ENCODE peak calls at places on chromosomes 13 and 19, in eight cellular contexts. V, X, E, G, L, Y, S and O are unnamed samples.

GRCh38 chr19:13163609-13164364 is 13.6 kb downstream of the IER2 start:
- DNase-seq in V (peak; percentile 41), X (peak; percentile 57), E (no peak), G (peak; percentile 73), L (no peak), Y (peak; percentile 77), S (peak; percentile 21), O (peak; percentile 51)

GRCh38 chr19:51337141-51337860 is 4.6 kb downstream of the VSIG10L start:
- DNase-seq in V (no peak), X (no peak), E (no peak), G (no peak), L (no peak), Y (no peak), S (no peak), O (no peak)

GRCh38 chr13:60448907-60449510 is 52.0 kb downstream of the TDRD3 start:
- DNase-seq in V (peak; percentile 22), X (peak; percentile 48), E (no peak), G (no peak), L (peak; percentile 20), Y (no peak), S (no peak), O (peak; percentile 11)

GRCh38 chr19:708154-709141 is at the start of gene PALM:
- DNase-seq in V (no peak), X (peak; percentile 33), E (no peak), G (no peak), L (no peak), Y (no peak), S (no peak), O (no peak)

GRCh38 chr13:36432106-36432544 is at the start of gene CCNA1:
- DNase-seq in V (peak; percentile 51), X (peak; percentile 36), E (no peak), G (peak; percentile 51), L (no peak), Y (peak; percentile 58), S (no peak), O (peak; percentile 64)

GRCh38 chr13:23470706-23471610 is 37.5 kb upstream of the SACS start:
- DNase-seq in V (no peak), X (no peak), E (no peak), G (no peak), L (no peak), Y (no peak), S (no peak), O (no peak)

GRCh38 chr19:30523791-30524190 is 151.6 kb downstream of the ZNF536 start:
- DNase-seq in V (no peak), X (no peak), E (no peak), G (no peak), L (no peak), Y (no peak), S (no peak), O (no peak)

GRCh38 chr13:113184568-113185440 is 23.7 kb downstream of the PCID2 start:
- DNase-seq in V (no peak), X (no peak), E (no peak), G (no peak), L (no peak), Y (no peak), S (no peak), O (no peak)

GRCh38 chr19:18317998-18318800 is 4.7 kb downstream of the LSM4 start:
- DNase-seq in V (no peak), X (no peak), E (no peak), G (no peak), L (peak; percentile 40), Y (peak; percentile 65), S (no peak), O (peak; percentile 17)

GRCh38 chr13:45243072-45243471 is 42.2 kb upstream of the KCTD4 start:
- DNase-seq in V (no peak), X (no peak), E (no peak), G (no peak), L (no peak), Y (no peak), S (no peak), O (no peak)

GRCh38 chr13:25762795-25763377 is 288.9 kb downstream of the SHISA2 start:
- DNase-seq in V (no peak), X (no peak), E (no peak), G (no peak), L (no peak), Y (no peak), S (no peak), O (no peak)

GRCh38 chr13:98773053-98773452 is 20.6 kb upstream of the SLC15A1 start:
- DNase-seq in V (no peak), X (no peak), E (no peak), G (no peak), L (no peak), Y (no peak), S (no peak), O (no peak)

GRCh38 chr13:33231339-33231738 is 54.2 kb downstream of the STARD13 start:
- DNase-seq in V (no peak), X (no peak), E (no peak), G (no peak), L (no peak), Y (no peak), S (no peak), O (no peak)

GRCh38 chr19:29278716-29279115 is 65.8 kb upstream of the UQCRFS1 start:
- DNase-seq in V (no peak), X (no peak), E (no peak), G (no peak), L (no peak), Y (no peak), S (no peak), O (no peak)

GRCh38 chr13:35865341-35866240 is 265.6 kb downstream of the DCLK1 start:
- DNase-seq in V (no peak), X (no peak), E (no peak), G (no peak), L (no peak), Y (peak; percentile 52), S (no peak), O (no peak)

GRCh38 chr13:53142301-53142700 is 113.7 kb downstream of the OLFM4 start:
- DNase-seq in V (no peak), X (no peak), E (no peak), G (no peak), L (no peak), Y (no peak), S (no peak), O (no peak)

GRCh38 chr13:74288361-74288911 is 154.2 kb upstream of the KLF12 start:
- DNase-seq in V (no peak), X (peak; percentile 71), E (no peak), G (no peak), L (no peak), Y (no peak), S (peak; percentile 5), O (no peak)

GRCh38 chr19:48344892-48345291 is 18.8 kb downstream of the TMEM143 start:
- DNase-seq in V (no peak), X (no peak), E (no peak), G (no peak), L (no peak), Y (no peak), S (no peak), O (no peak)

GRCh38 chr13:36385471-36385870 is 39.3 kb upstream of the SPART start:
- DNase-seq in V (no peak), X (no peak), E (no peak), G (no peak), L (no peak), Y (no peak), S (no peak), O (no peak)

GRCh38 chr19:2081873-2082810 is 14.0 kb downstream of the MOB3A start:
- DNase-seq in V (peak; percentile 59), X (no peak), E (no peak), G (no peak), L (no peak), Y (peak; percentile 85), S (peak; percentile 32), O (peak; percentile 72)